ENCODE peak calls at places on chromosomes 5 and 9, in ten cellular contexts. Y, V, M, W, O, H, E, R, T and S are unnamed samples.

GRCh38 chr5:96468956-96469355 is 35.9 kb upstream of the PCSK1 start:
- DNase-seq in Y (no peak), V (no peak), M (no peak), W (peak), O (no peak), H (no peak), E (peak), R (no peak), T (no peak), S (no peak)

GRCh38 chr9:127493592-127494303 is 42.4 kb downstream of the LRSAM1 start:
- DNase-seq in Y (no peak), V (no peak), M (no peak), W (no peak), O (no peak), H (no peak), E (no peak), R (no peak), T (no peak), S (no peak)

GRCh38 chr5:116738270-116738947 is 163.8 kb upstream of the SEMA6A start:
- DNase-seq in Y (no peak), V (no peak), M (no peak), W (peak), O (no peak), H (no peak), E (no peak), R (peak), T (no peak), S (peak)

GRCh38 chr9:123725389-123725788 is 204.5 kb downstream of the DENND1A start:
- DNase-seq in Y (peak), V (no peak), M (no peak), W (no peak), O (no peak), H (no peak), E (no peak), R (no peak), T (no peak), S (no peak)

GRCh38 chr5:146940295-146940694 is 61.7 kb upstream of the PPP2R2B start:
- DNase-seq in Y (no peak), V (no peak), M (no peak), W (no peak), O (no peak), H (no peak), E (no peak), R (no peak), T (no peak), S (no peak)

GRCh38 chr9:27065288-27065687 is 43.7 kb upstream of the TEK start:
- DNase-seq in Y (no peak), V (no peak), M (peak), W (no peak), O (no peak), H (no peak), E (no peak), R (no peak), T (no peak), S (no peak)

GRCh38 chr9:110095776-110096175 is 112.2 kb downstream of the C9orf152 start:
- DNase-seq in Y (peak), V (no peak), M (no peak), W (no peak), O (no peak), H (no peak), E (no peak), R (no peak), T (peak), S (no peak)

GRCh38 chr5:111127453-111128195 is 35.5 kb downstream of the WDR36 start:
- DNase-seq in Y (no peak), V (no peak), M (no peak), W (no peak), O (no peak), H (no peak), E (no peak), R (no peak), T (no peak), S (no peak)

GRCh38 chr9:120363697-120364096 is 216.3 kb downstream of the CDK5RAP2 start:
- DNase-seq in Y (peak), V (no peak), M (no peak), W (no peak), O (no peak), H (no peak), E (no peak), R (no peak), T (no peak), S (no peak)

GRCh38 chr9:2407450-2407849 is 214.1 kb upstream of the VLDLR start:
- DNase-seq in Y (no peak), V (no peak), M (no peak), W (no peak), O (no peak), H (no peak), E (no peak), R (no peak), T (no peak), S (no peak)

GRCh38 chr5:120450910-120451309 is 13.2 kb upstream of the PRR16 start:
- DNase-seq in Y (no peak), V (no peak), M (no peak), W (no peak), O (no peak), H (no peak), E (no peak), R (no peak), T (no peak), S (no peak)

GRCh38 chr9:87359958-87360601 is 137.6 kb upstream of the DAPK1 start:
- DNase-seq in Y (no peak), V (no peak), M (no peak), W (no peak), O (no peak), H (no peak), E (no peak), R (no peak), T (no peak), S (no peak)

GRCh38 chr5:114055318-114055788 is 306.5 kb upstream of the KCNN2 start:
- DNase-seq in Y (peak), V (no peak), M (no peak), W (no peak), O (no peak), H (no peak), E (peak), R (peak), T (peak), S (peak)

GRCh38 chr5:175663191-175664184 is 5.6 kb downstream of the HRH2 start:
- DNase-seq in Y (no peak), V (no peak), M (no peak), W (no peak), O (no peak), H (no peak), E (peak), R (no peak), T (no peak), S (no peak)

GRCh38 chr5:157549954-157550549 is 25.5 kb downstream of the ADAM19 start:
- DNase-seq in Y (peak), V (no peak), M (no peak), W (no peak), O (no peak), H (no peak), E (no peak), R (no peak), T (no peak), S (no peak)